ENCODE peak calls at places on chromosomes 13 and 19, in eight cellular contexts. W is cardiac fibroblast, E is adrenal gland, X is foreskin keratinocyte, B is lung, T is AG10803, D is ascending aorta, S is choroid plexus epithelial cell. O is an unnamed sample.

GRCh38 chr19:55116232-55117062 is 990 bp downstream of the PPP1R12C start:
- DNase-seq in D (peak; percentile 84), X (no peak), E (peak; percentile 72), S (peak; percentile 74), T (peak; percentile 65), B (peak; percentile 62), W (peak; percentile 76), O (peak; percentile 71)

GRCh38 chr13:76129305-76130040 is 493.3 kb downstream of the LMO7 start:
- DNase-seq in B (no peak), W (no peak), X (no peak), D (no peak), T (no peak), E (no peak), S (no peak), O (no peak)

GRCh38 chr13:57784633-57785032 is 153.1 kb downstream of the PCDH17 start:
- DNase-seq in T (no peak), D (no peak), W (no peak), X (no peak), E (no peak), B (no peak), S (no peak), O (no peak)

GRCh38 chr13:50509167-50509566 is 334.3 kb downstream of the DLEU7 start:
- DNase-seq in B (no peak), E (no peak), W (no peak), S (no peak), T (no peak), D (no peak), X (no peak), O (no peak)

GRCh38 chr13:94329754-94330551 is 149.5 kb downstream of the DCT start:
- DNase-seq in T (peak; percentile 89), W (peak; percentile 95), E (peak; percentile 59), B (no peak), D (peak; percentile 73), X (peak; percentile 63), S (peak; percentile 98), O (peak; percentile 97)

GRCh38 chr13:27404680-27405079 is 19.7 kb upstream of the GTF3A start:
- DNase-seq in E (no peak), T (no peak), W (no peak), D (no peak), B (no peak), S (no peak), X (no peak), O (no peak)

GRCh38 chr19:47075179-47075811 is 26.9 kb upstream of the TMEM160 start:
- DNase-seq in E (peak; percentile 15), D (no peak), B (no peak), W (no peak), T (peak; percentile 17), S (no peak), X (no peak), O (no peak)

GRCh38 chr13:106355866-106356265 is 179.6 kb downstream of the EFNB2 start:
- DNase-seq in S (no peak), D (no peak), X (no peak), T (no peak), W (no peak), E (no peak), B (no peak), O (no peak)

GRCh38 chr19:45866400-45867176 is 2.5 kb downstream of the FOXA3 start:
- DNase-seq in B (no peak), T (no peak), X (no peak), E (no peak), W (no peak), D (no peak), S (no peak), O (no peak)

GRCh38 chr13:51249767-51250741 is 27.9 kb downstream of the FAM124A start:
- DNase-seq in B (no peak), D (no peak), X (no peak), S (peak; percentile 22), T (no peak), E (no peak), W (no peak), O (no peak)

GRCh38 chr19:36916991-36917390 is 859 bp downstream of the ZNF568 start:
- DNase-seq in S (peak; percentile 55), W (peak; percentile 30), X (peak; percentile 18), T (peak; percentile 44), D (no peak), B (no peak), E (peak; percentile 49), O (peak; percentile 38)

GRCh38 chr13:86882107-86882506 is 789.1 kb upstream of the SLITRK5 start:
- DNase-seq in W (no peak), E (no peak), S (no peak), B (no peak), D (no peak), X (no peak), T (no peak), O (no peak)

GRCh38 chr19:3479177-3479818 is 1.0 kb downstream of the SMIM24 start:
- DNase-seq in B (no peak), D (no peak), W (no peak), S (no peak), E (no peak), T (no peak), X (no peak), O (no peak)

GRCh38 chr13:107144432-107144831 is 576.5 kb upstream of the ARGLU1 start:
- DNase-seq in D (no peak), S (peak; percentile 48), E (no peak), B (no peak), X (no peak), W (peak; percentile 0), T (peak; percentile 4), O (peak; percentile 15)

GRCh38 chr19:13850910-13851753 is 25.8 kb upstream of the NANOS3 start:
- DNase-seq in X (peak; percentile 91), D (peak; percentile 97), W (peak; percentile 95), B (peak; percentile 85), S (peak; percentile 92), T (peak; percentile 95), E (peak; percentile 96), O (peak; percentile 91)

DNA sequence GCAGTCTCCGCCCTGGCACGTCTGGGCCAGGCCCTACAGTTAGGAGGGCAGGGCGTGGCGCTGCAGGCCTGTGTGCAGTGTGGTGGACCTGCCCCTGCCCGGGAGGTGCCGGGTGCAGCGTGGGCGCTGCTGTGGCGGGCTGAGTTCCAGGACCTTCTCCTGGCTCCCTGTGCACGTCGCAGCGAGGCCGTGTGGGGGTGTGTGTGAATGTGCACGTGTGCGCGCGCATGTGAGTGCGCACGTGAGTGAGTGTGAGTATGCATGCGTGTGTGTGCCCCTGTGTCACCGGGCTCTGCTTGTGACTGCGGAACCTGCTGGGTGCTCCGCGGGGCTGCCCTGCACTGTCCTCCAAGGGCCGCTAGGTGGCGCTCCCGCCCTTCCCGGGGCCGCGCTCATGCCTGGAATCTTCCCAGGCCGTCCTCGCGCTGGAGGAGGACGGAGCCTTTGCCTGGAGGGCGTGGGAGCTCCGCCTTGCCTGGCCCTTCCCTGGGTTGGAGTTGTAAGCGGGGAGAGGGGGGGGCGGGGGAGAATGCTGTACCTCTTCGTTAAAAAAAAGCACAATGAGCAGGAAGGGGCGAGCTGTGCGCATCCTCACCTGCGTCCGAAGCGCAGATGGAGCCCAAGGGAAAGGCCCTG is 79.3 kb downstream of the KDM4B start:
- DNase-seq in E (peak; percentile 87), B (peak; percentile 67), S (peak; percentile 82), D (peak; percentile 89), W (peak; percentile 87), X (peak; percentile 35), T (peak; percentile 79), O (peak; percentile 82)
- TF ChIP-seq CTCF in E (peak; percentile 97), B (peak; percentile 93), S (peak; percentile 96), D (peak; percentile 99), W (peak; percentile 99), X (peak; percentile 99), T (peak; percentile 93), O (peak; percentile 90)

DNA sequence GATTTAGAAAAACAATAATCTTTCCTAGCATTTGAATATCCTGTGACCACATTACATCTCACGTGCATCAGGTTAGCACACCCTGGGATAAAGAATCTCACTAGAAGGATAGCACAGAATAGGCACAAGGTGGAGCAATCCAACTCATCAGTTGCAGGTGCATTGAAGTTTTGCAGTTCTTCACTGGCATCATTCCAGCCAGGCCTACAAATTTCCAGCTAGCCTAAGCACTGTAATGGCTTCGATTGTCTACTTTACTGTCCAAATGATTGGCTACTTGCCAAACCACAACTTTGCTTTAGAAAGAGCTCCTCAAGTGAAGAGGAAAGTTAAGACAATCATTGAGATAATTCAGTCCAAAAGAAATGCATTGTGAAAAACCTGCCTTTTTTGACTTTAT is 89.5 kb downstream of the SPRY2 start:
- DNase-seq in D (no peak), S (peak; percentile 88), E (peak; percentile 2), X (no peak), W (peak; percentile 57), B (no peak), T (peak; percentile 23), O (peak; percentile 82)
- TF ChIP-seq CTCF in D (no peak), S (no peak), E (no peak), X (no peak), W (no peak), B (no peak), T (no peak), O (no peak)

GRCh38 chr19:56333506-56333905 is 18.9 kb upstream of the ZSCAN5A start:
- DNase-seq in W (peak; percentile 78), S (peak; percentile 83), B (no peak), T (peak; percentile 65), D (no peak), E (peak; percentile 67), X (peak; percentile 12), O (peak; percentile 80)
- TF ChIP-seq CTCF in W (peak; percentile 81), S (peak; percentile 85), B (peak; percentile 79), T (peak; percentile 79), D (no peak), E (peak; percentile 72), X (peak; percentile 88), O (peak; percentile 90)

GRCh38 chr19:41431426-41432386 is 4.5 kb upstream of the B3GNT8 start:
- DNase-seq in W (peak; percentile 57), D (no peak), T (peak; percentile 54), E (peak; percentile 91), S (peak; percentile 74), X (no peak), B (no peak), O (peak; percentile 52)
- TF ChIP-seq CTCF in W (peak; percentile 35), D (no peak), T (peak; percentile 49), E (peak; percentile 50), S (peak; percentile 68), X (peak; percentile 62), B (no peak), O (peak; percentile 40)

GRCh38 chr19:1177322-1178114 is 3.5 kb upstream of the SBNO2 start:
- DNase-seq in S (peak; percentile 93), D (peak; percentile 85), E (no peak), B (no peak), X (peak; percentile 94), T (peak; percentile 98), W (peak; percentile 94), O (peak; percentile 95)
- TF ChIP-seq CTCF in S (peak; percentile 63), D (no peak), E (no peak), B (no peak), X (peak; percentile 55), T (peak; percentile 48), W (peak; percentile 49), O (peak; percentile 32)

O was measured in fibroblast of pulmonary artery.